ENCODE peak calls at places on chromosomes 5 and 9, in seven cellular contexts. B is IMR-90, E is PC-3, H is fibroblast of lung, Y is MM.1S, V is keratinocyte, C is endothelial cell of umbilical vein. P is an unnamed sample. For H4K20me1, the result is how much of the 10 kb centered on the place peaks cover.

GRCh38 chr5:16461782-16462181 is 3.8 kb downstream of the ZNF622 start:
- DNase-seq in E (peak), H (peak), B (peak), C (no peak), Y (no peak), V (no peak), P (peak)

GRCh38 chr9:116155700-116156045 is 2.1 kb downstream of the PAPPA start:
- DNase-seq in E (no peak), C (peak), V (no peak), Y (no peak), H (peak), B (peak), P (peak)

GRCh38 chr5:156474251-156474650 is 147.3 kb downstream of the SGCD start:
- DNase-seq in C (no peak), Y (no peak), E (no peak), B (peak), H (peak), V (no peak), P (peak)

GRCh38 chr9:4986783-4987182 is 1.7 kb downstream of the JAK2 start:
- DNase-seq in Y (no peak), V (no peak), B (no peak), C (no peak), H (no peak), E (no peak), P (no peak)

GRCh38 chr9:34413229-34413852 is 36.6 kb upstream of the MYORG start:
- DNase-seq in B (peak), C (peak), E (peak), H (peak), Y (peak), V (no peak), P (no peak)

GRCh38 chr5:135568923-135569360 is 9.8 kb downstream of the CXCL14 start:
- DNase-seq in E (no peak), H (no peak), C (no peak), Y (no peak), V (no peak), B (no peak), P (peak)

GRCh38 chr9:127509955-127510299 is 58.6 kb downstream of the LRSAM1 start:
- DNase-seq in C (no peak), B (no peak), Y (no peak), H (no peak), E (no peak), V (no peak), P (peak)

GRCh38 chr5:102845041-102845440 is 89.9 kb downstream of the PAM start:
- DNase-seq in C (peak), B (no peak), V (no peak), E (no peak), Y (no peak), H (no peak), P (no peak)

GRCh38 chr5:109567374-109568044 is 122.2 kb upstream of the MAN2A1 start:
- DNase-seq in B (peak), V (no peak), E (no peak), H (peak), Y (no peak), C (no peak), P (peak)

GRCh38 chr9:14351206-14351605 is 37.3 kb upstream of the NFIB start:
- DNase-seq in B (no peak), C (no peak), Y (no peak), V (no peak), E (no peak), H (no peak), P (no peak)

GRCh38 chr5:72166070-72166979 is 59.0 kb downstream of the MAP1B start:
- DNase-seq in H (peak), B (peak), C (peak), Y (no peak), E (no peak), V (peak), P (no peak)

GRCh38 chr5:91178461-91178860 is 204.7 kb downstream of the ARRDC3 start:
- DNase-seq in C (peak), E (no peak), V (no peak), H (peak), Y (no peak), B (peak), P (peak)

GRCh38 chr5:68648944-68649874 is 433.7 kb downstream of the PIK3R1 start:
- DNase-seq in H (no peak), B (no peak), C (no peak), V (no peak), E (peak), Y (no peak), P (no peak)

GRCh38 chr9:123996731-123997421 is 14.7 kb upstream of the LHX2 start:
- DNase-seq in C (no peak), V (no peak), B (no peak), H (no peak), Y (peak), E (no peak), P (no peak)

GRCh38 chr5:148381906-148382305 is 1.9 kb upstream of the FBXO38 start:
- DNase-seq in V (no peak), C (no peak), E (peak), H (peak), B (no peak), Y (no peak), P (no peak)

GRCh38 chr9:125748511-125749099 is 1.4 kb downstream of the PBX3 start:
- DNase-seq in Y (no peak), V (no peak), C (no peak), E (no peak), H (no peak), B (no peak), P (peak)

GRCh38 chr9:76400534-76401096 is 6.4 kb upstream of the RFK start:
- DNase-seq in C (no peak), B (peak), H (no peak), Y (no peak), E (peak), V (no peak), P (no peak)

GRCh38 chr5:128637031-128637430 is 99.0 kb upstream of the FBN2 start:
- DNase-seq in C (no peak), H (peak), B (peak), V (no peak), Y (no peak), E (no peak), P (no peak)

GRCh38 chr5:142313693-142314092 is 11.1 kb downstream of the SPRY4 start:
- DNase-seq in Y (no peak), H (no peak), C (peak), B (no peak), E (no peak), V (no peak), P (no peak)

GRCh38 chr9:109968702-109969450 is 188.9 kb downstream of the PALM2AKAP2 start:
- DNase-seq in B (peak), H (no peak), C (peak), Y (no peak), V (no peak), E (peak), P (no peak)
- TF ChIP-seq CTCF in B (peak), H (peak), C (peak), Y (peak), V (peak), E (peak), P (no peak)

GRCh38 chr5:138833095-138833494 is 42.0 kb downstream of the LRRTM2 start:
- DNase-seq in E (no peak), Y (no peak), B (no peak), C (no peak), H (no peak), V (no peak), P (no peak)
- H4K20me1 ChIP-seq in E (under half), Y (under half), B (half or more), C (under half), H (under half), V (under half), P (under half)

GRCh38 chr9:109640232-109641078 is 139.5 kb upstream of the PALM2AKAP2 start:
- DNase-seq in C (no peak), B (peak), E (peak), H (peak), V (no peak), Y (no peak), P (peak)
- H3K4me3 ChIP-seq in C (no peak), B (peak), E (peak), H (peak), V (peak), Y (peak), P (peak)

DNA sequence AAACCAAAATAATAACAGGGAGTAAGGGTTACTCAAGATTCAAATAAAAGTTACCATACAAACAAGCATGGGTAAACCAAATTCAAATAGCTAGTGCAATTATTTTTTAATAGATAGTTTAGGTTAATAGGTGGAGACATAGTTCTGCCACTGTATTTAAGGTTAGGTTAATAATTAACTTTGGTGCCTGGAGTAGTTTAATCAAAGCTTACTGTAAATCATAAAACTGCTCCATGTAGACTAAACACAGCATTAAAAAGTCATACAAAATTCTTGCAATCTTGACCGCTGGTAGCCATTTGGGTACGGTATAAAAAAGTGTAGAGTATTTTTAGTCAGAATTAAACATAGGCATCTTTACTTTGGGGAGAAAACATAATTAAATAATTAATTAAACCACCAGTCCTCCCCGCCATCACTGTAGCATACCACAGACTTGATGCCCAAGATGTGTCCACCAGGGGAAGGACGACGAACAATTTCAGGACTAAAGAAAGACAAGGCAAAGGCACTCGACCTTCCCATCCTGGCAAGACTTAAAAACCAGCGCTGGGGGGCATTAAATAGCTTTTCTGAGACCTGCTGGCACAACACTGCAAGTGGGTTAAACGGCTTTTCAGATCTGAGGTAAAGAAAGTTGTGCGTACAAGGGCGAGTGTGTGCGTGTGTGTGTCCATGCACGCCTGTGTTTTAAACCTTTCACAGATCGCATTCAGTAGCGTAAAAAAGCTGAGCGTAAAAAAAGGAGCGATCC is 2.9 kb downstream of the SEMA6A start:
- DNase-seq in V (no peak), H (no peak), C (no peak), E (no peak), B (no peak), Y (no peak), P (peak)
- TF ChIP-seq CTCF in V (no peak), H (no peak), C (no peak), E (no peak), B (no peak), Y (no peak), P (no peak)

GRCh38 chr5:600551-601541 is 11.3 kb upstream of the CEP72 start:
- DNase-seq in B (no peak), V (no peak), C (no peak), H (no peak), E (peak), Y (no peak), P (no peak)

GRCh38 chr5:597871-598563 is 14.1 kb upstream of the CEP72 start:
- DNase-seq in C (no peak), H (no peak), B (no peak), V (no peak), Y (no peak), E (no peak), P (no peak)

GRCh38 chr5:601771-602465 is 10.2 kb upstream of the CEP72 start:
- DNase-seq in B (no peak), E (no peak), C (no peak), V (no peak), Y (no peak), H (no peak), P (no peak)

GRCh38 chr5:595285-595684 is 16.9 kb upstream of the CEP72 start:
- DNase-seq in H (no peak), E (no peak), V (no peak), B (no peak), C (no peak), Y (no peak), P (no peak)

GRCh38 chr5:598564-598890 is 13.6 kb upstream of the CEP72 start:
- DNase-seq in Y (no peak), V (no peak), C (no peak), E (no peak), B (no peak), H (no peak), P (no peak)
- H4K20me1 ChIP-seq in Y (under half), V (under half), C (under half), E (under half), B (under half), H (under half), P (under half)

GRCh38 chr5:33928283-33928682 is 7.9 kb upstream of the RXFP3 start:
- DNase-seq in C (no peak), Y (no peak), V (no peak), H (no peak), E (no peak), B (no peak), P (no peak)
- H3K4me3 ChIP-seq in C (no peak), Y (no peak), V (no peak), H (no peak), E (no peak), B (no peak), P (no peak)

GRCh38 chr9:89009049-89009840 is 18.0 kb downstream of the S1PR3 start:
- DNase-seq in E (no peak), Y (no peak), C (no peak), B (no peak), V (no peak), H (no peak), P (no peak)
- TF ChIP-seq CTCF in E (peak), Y (no peak), C (peak), B (no peak), V (peak), H (peak), P (peak)

GRCh38 chr9:93619272-93619775 is 42.9 kb downstream of the PHF2 start:
- DNase-seq in C (no peak), E (no peak), V (no peak), B (no peak), H (no peak), Y (no peak), P (no peak)
- H4K20me1 ChIP-seq in C (under half), E (under half), V (under half), B (half or more), H (under half), Y (under half), P (half or more)

GRCh38 chr5:105956456-105957177 is 1714.1 kb downstream of the EFNA5 start:
- DNase-seq in H (peak), C (peak), E (peak), Y (no peak), V (no peak), B (peak), P (no peak)

GRCh38 chr5:105963856-105964255 is 1706.9 kb downstream of the EFNA5 start:
- DNase-seq in B (peak), C (peak), Y (no peak), H (no peak), V (no peak), E (no peak), P (no peak)

GRCh38 chr5:105961572-105961971 is 1709.2 kb downstream of the EFNA5 start:
- DNase-seq in H (no peak), E (no peak), V (no peak), Y (no peak), C (no peak), B (no peak), P (no peak)
- H3K4me3 ChIP-seq in H (no peak), E (no peak), V (no peak), Y (no peak), C (no peak), B (no peak), P (no peak)